ENCODE peak calls at places on chromosomes 2 and 18, in seven cellular contexts. One of them, this sample, is unnamed. For H3K4me1, the result is how much of the 10 kb centered on the place peaks cover.

GRCh38 chr2:219460424-219460926 is 25.8 kb downstream of the SPEG start:
- DNase-seq in HepG2: no peak
- DNase-seq in prostate gland: no peak
- DNase-seq in esophagus squamous epithelium: no peak
- DNase-seq in uterus: peak
- DNase-seq in K562: peak
- DNase-seq in Peyer's patch: no peak
- DNase-seq in this sample: peak

GRCh38 chr2:117980783-117981676 is 32.8 kb downstream of the CCDC93 start:
- DNase-seq in HepG2: no peak
- DNase-seq in prostate gland: no peak
- DNase-seq in esophagus squamous epithelium: no peak
- DNase-seq in uterus: no peak
- DNase-seq in K562: no peak
- DNase-seq in Peyer's patch: no peak
- DNase-seq in this sample: no peak

GRCh38 chr2:224210495-224211472 is 171.7 kb upstream of the SERPINE2 start:
- DNase-seq in HepG2: no peak
- DNase-seq in prostate gland: no peak
- DNase-seq in esophagus squamous epithelium: no peak
- DNase-seq in uterus: no peak
- DNase-seq in K562: no peak
- DNase-seq in Peyer's patch: no peak
- DNase-seq in this sample: no peak

GRCh38 chr18:6202861-6203260 is 211.8 kb downstream of the L3MBTL4 start:
- DNase-seq in HepG2: no peak
- DNase-seq in prostate gland: no peak
- DNase-seq in esophagus squamous epithelium: no peak
- DNase-seq in uterus: no peak
- DNase-seq in K562: no peak
- DNase-seq in Peyer's patch: no peak
- DNase-seq in this sample: no peak

GRCh38 chr18:24786027-24786426 is 325.6 kb downstream of the HRH4 start:
- DNase-seq in HepG2: no peak
- DNase-seq in prostate gland: no peak
- DNase-seq in esophagus squamous epithelium: no peak
- DNase-seq in uterus: no peak
- DNase-seq in K562: no peak
- DNase-seq in Peyer's patch: no peak
- DNase-seq in this sample: no peak

GRCh38 chr2:138632066-138632465 is 130.5 kb downstream of the SPOPL start:
- DNase-seq in HepG2: no peak
- DNase-seq in prostate gland: no peak
- DNase-seq in esophagus squamous epithelium: no peak
- DNase-seq in uterus: no peak
- DNase-seq in K562: no peak
- DNase-seq in Peyer's patch: no peak
- DNase-seq in this sample: no peak

GRCh38 chr18:57275111-57275510 is 77.2 kb upstream of the ST8SIA3 start:
- DNase-seq in HepG2: no peak
- DNase-seq in prostate gland: no peak
- DNase-seq in esophagus squamous epithelium: no peak
- DNase-seq in uterus: no peak
- DNase-seq in K562: no peak
- DNase-seq in Peyer's patch: no peak
- DNase-seq in this sample: no peak

GRCh38 chr2:98476192-98476868 is 31.7 kb downstream of the INPP4A start:
- DNase-seq in HepG2: no peak
- DNase-seq in prostate gland: peak
- DNase-seq in esophagus squamous epithelium: no peak
- DNase-seq in uterus: no peak
- DNase-seq in K562: no peak
- DNase-seq in Peyer's patch: peak
- DNase-seq in this sample: no peak

GRCh38 chr2:28868611-28869010 is 1.5 kb downstream of the TRMT61B start:
- DNase-seq in HepG2: no peak
- DNase-seq in prostate gland: no peak
- DNase-seq in esophagus squamous epithelium: no peak
- DNase-seq in uterus: no peak
- DNase-seq in K562: no peak
- DNase-seq in Peyer's patch: no peak
- DNase-seq in this sample: no peak

GRCh38 chr2:28869494-28870145 is 489 bp downstream of the TRMT61B start:
- DNase-seq in HepG2: no peak
- DNase-seq in prostate gland: peak
- DNase-seq in esophagus squamous epithelium: no peak
- DNase-seq in uterus: no peak
- DNase-seq in K562: no peak
- DNase-seq in Peyer's patch: no peak
- DNase-seq in this sample: no peak

GRCh38 chr2:28871620-28872019 is 1.5 kb upstream of the TRMT61B start:
- DNase-seq in HepG2: peak
- DNase-seq in prostate gland: no peak
- DNase-seq in esophagus squamous epithelium: no peak
- DNase-seq in uterus: no peak
- DNase-seq in K562: no peak
- DNase-seq in Peyer's patch: no peak
- DNase-seq in this sample: no peak

GRCh38 chr2:28870146-28870891 is at the start of gene TRMT61B:
- DNase-seq in HepG2: peak
- DNase-seq in prostate gland: peak
- DNase-seq in esophagus squamous epithelium: peak
- DNase-seq in uterus: peak
- DNase-seq in K562: peak
- DNase-seq in Peyer's patch: peak
- DNase-seq in this sample: peak
- TF ChIP-seq POLR2A in HepG2: peak
- TF ChIP-seq POLR2A in prostate gland: peak
- TF ChIP-seq POLR2A in esophagus squamous epithelium: no peak
- TF ChIP-seq POLR2A in uterus: peak
- TF ChIP-seq POLR2A in K562: peak
- TF ChIP-seq POLR2A in Peyer's patch: peak
- TF ChIP-seq POLR2A in this sample: peak

GRCh38 chr2:232875256-232876070 is 5.4 kb downstream of the SNORC start:
- DNase-seq in HepG2: no peak
- DNase-seq in prostate gland: no peak
- DNase-seq in esophagus squamous epithelium: no peak
- DNase-seq in uterus: no peak
- DNase-seq in K562: no peak
- DNase-seq in Peyer's patch: peak
- DNase-seq in this sample: no peak
- TF ChIP-seq CTCF in HepG2: peak
- TF ChIP-seq CTCF in prostate gland: no peak
- TF ChIP-seq CTCF in esophagus squamous epithelium: no peak
- TF ChIP-seq CTCF in uterus: no peak
- TF ChIP-seq CTCF in K562: no peak
- TF ChIP-seq CTCF in Peyer's patch: no peak
- TF ChIP-seq CTCF in this sample: no peak

GRCh38 chr2:108589786-108590185 is 55.5 kb downstream of the LIMS1 start:
- DNase-seq in HepG2: no peak
- DNase-seq in prostate gland: no peak
- DNase-seq in esophagus squamous epithelium: no peak
- DNase-seq in uterus: no peak
- DNase-seq in K562: no peak
- DNase-seq in Peyer's patch: no peak
- DNase-seq in this sample: no peak
- H3K4me1 ChIP-seq in HepG2: under half
- H3K4me1 ChIP-seq in prostate gland: under half
- H3K4me1 ChIP-seq in esophagus squamous epithelium: under half
- H3K4me1 ChIP-seq in uterus: under half
- H3K4me1 ChIP-seq in K562: half or more
- H3K4me1 ChIP-seq in Peyer's patch: under half
- H3K4me1 ChIP-seq in this sample: under half

DNA sequence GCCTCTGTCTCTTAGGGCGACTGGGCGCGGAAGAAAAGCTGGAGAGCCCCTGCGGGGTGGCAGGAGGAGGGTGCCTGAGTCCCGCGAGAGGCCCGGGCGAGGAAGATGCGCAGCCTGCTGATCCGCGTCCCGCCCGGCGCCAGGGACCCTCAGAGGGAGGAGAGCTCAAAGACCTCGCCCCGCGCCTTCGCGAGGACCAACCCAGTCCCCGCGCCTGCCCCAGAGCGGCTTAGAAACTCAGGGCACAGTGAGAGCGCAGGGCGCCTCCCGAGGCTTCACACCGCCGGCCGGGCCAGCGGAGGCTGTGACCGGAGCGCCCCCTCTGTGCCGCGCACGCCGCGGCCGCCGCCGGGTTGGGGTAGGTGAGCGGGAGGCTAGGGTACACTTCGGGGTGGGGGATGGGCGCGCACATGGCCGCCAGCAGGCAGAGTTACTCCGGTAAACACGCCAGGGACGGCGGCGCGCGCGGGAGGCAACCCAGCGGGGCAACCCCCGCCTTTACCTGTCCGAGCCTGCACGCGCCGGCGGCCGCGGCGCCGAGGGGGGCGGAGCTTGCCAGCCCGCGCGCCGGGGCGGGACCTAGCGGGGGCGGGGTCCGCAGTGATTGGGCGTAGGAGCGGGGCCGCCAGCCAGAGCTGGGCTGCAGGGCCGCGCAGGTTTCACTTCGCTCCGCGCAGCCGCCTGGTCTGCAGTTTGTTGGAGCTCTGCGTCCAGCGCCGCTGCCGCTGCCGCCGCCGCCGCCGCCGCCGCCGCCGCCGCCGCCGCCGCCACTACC is at the start of gene BCL2L11:
- DNase-seq in HepG2: peak
- DNase-seq in prostate gland: peak
- DNase-seq in esophagus squamous epithelium: peak
- DNase-seq in uterus: peak
- DNase-seq in K562: peak
- DNase-seq in Peyer's patch: peak
- DNase-seq in this sample: peak
- TF ChIP-seq POLR2A in HepG2: no peak
- TF ChIP-seq POLR2A in prostate gland: peak
- TF ChIP-seq POLR2A in esophagus squamous epithelium: no peak
- TF ChIP-seq POLR2A in uterus: peak
- TF ChIP-seq POLR2A in K562: peak
- TF ChIP-seq POLR2A in Peyer's patch: peak
- TF ChIP-seq POLR2A in this sample: no peak

DNA sequence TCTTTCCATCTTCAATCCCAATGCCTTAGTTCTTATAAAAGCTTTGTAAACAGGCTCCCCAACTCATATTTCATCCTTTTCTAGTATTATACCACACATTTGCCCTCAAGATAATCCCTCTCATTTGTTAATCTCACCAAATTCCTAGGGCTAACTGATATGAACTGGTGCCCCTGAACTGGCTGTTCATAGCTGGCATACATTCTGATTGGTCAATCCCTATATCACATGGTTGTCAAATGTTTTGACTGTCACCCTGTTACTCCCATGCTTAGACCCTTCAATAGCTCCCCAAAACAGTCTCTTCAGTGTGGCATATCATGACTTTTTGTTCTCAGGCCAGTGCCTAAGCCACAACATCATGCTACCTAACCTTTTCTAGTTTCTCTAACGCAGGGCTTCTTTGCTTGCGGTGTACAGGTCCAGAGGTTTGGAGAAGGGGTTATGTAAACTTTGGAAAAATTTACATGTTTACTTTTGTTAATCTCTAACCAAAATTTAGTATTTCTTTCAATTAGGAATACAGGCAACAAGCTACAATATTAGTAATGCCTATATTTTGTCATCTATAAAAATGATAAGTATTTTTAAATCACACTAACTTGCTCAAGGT is 30.5 kb downstream of the GDF7 start:
- DNase-seq in HepG2: no peak
- DNase-seq in prostate gland: no peak
- DNase-seq in esophagus squamous epithelium: no peak
- DNase-seq in uterus: no peak
- DNase-seq in K562: no peak
- DNase-seq in Peyer's patch: no peak
- DNase-seq in this sample: no peak
- TF ChIP-seq CTCF in HepG2: no peak
- TF ChIP-seq CTCF in prostate gland: no peak
- TF ChIP-seq CTCF in esophagus squamous epithelium: no peak
- TF ChIP-seq CTCF in uterus: no peak
- TF ChIP-seq CTCF in K562: no peak
- TF ChIP-seq CTCF in Peyer's patch: no peak
- TF ChIP-seq CTCF in this sample: no peak

GRCh38 chr2:239275037-239275685 is 125.7 kb downstream of the HDAC4 start:
- DNase-seq in HepG2: no peak
- DNase-seq in prostate gland: peak
- DNase-seq in esophagus squamous epithelium: peak
- DNase-seq in uterus: peak
- DNase-seq in K562: peak
- DNase-seq in Peyer's patch: peak
- DNase-seq in this sample: peak
- H3K4me1 ChIP-seq in HepG2: under half
- H3K4me1 ChIP-seq in prostate gland: under half
- H3K4me1 ChIP-seq in esophagus squamous epithelium: under half
- H3K4me1 ChIP-seq in uterus: under half
- H3K4me1 ChIP-seq in K562: half or more
- H3K4me1 ChIP-seq in Peyer's patch: under half
- H3K4me1 ChIP-seq in this sample: under half

GRCh38 chr18:62524443-62525200 is 1.8 kb downstream of the ZCCHC2 start:
- DNase-seq in HepG2: no peak
- DNase-seq in prostate gland: peak
- DNase-seq in esophagus squamous epithelium: peak
- DNase-seq in uterus: peak
- DNase-seq in K562: peak
- DNase-seq in Peyer's patch: peak
- DNase-seq in this sample: peak
- TF ChIP-seq POLR2A in HepG2: no peak
- TF ChIP-seq POLR2A in prostate gland: peak
- TF ChIP-seq POLR2A in esophagus squamous epithelium: no peak
- TF ChIP-seq POLR2A in uterus: peak
- TF ChIP-seq POLR2A in K562: no peak
- TF ChIP-seq POLR2A in Peyer's patch: peak
- TF ChIP-seq POLR2A in this sample: peak

This sample was measured in breast epithelium.